ENCODE peak calls at places on chromosomes 3 and 15, in eight cellular contexts. V is BE2C, J is WERI-Rb-1, K is ovary, A is H1, B is HepG2, D is body of pancreas, Z is Panc1. Q is an unnamed sample.

GRCh38 chr3:104273046-104273649 is 1093.6 kb upstream of the ALCAM start:
- DNase-seq in K (no peak), A (no peak), V (peak), J (no peak), Z (peak), D (no peak), B (peak), Q (no peak)

GRCh38 chr15:77029166-77030041 is 34.5 kb downstream of the PSTPIP1 start:
- DNase-seq in V (peak), Z (no peak), D (peak), A (peak), B (no peak), K (no peak), J (no peak), Q (no peak)

GRCh38 chr3:2511356-2511755 is 412.7 kb downstream of the CNTN4 start:
- DNase-seq in A (peak), J (no peak), V (peak), Z (no peak), B (no peak), K (no peak), D (peak), Q (no peak)

GRCh38 chr15:59274126-59274970 is 67.7 kb downstream of the LDHAL6B start:
- DNase-seq in B (no peak), V (no peak), D (no peak), Z (no peak), A (no peak), K (no peak), J (no peak), Q (peak)

GRCh38 chr3:156459434-156459833 is 95.5 kb downstream of the SSR3 start:
- DNase-seq in J (no peak), A (no peak), D (peak), Z (no peak), K (no peak), V (no peak), B (no peak), Q (no peak)

GRCh38 chr3:105580551-105580950 is 213.8 kb downstream of the ALCAM start:
- DNase-seq in B (no peak), V (no peak), D (no peak), K (no peak), Z (no peak), A (no peak), J (no peak), Q (no peak)

GRCh38 chr3:156788846-156789245 is 37.3 kb upstream of the LEKR1 start:
- DNase-seq in Z (no peak), B (no peak), K (no peak), J (no peak), A (no peak), D (no peak), V (no peak), Q (no peak)

GRCh38 chr15:34182942-34183341 is 27.0 kb downstream of the KATNBL1 start:
- DNase-seq in A (no peak), J (no peak), K (no peak), V (no peak), B (no peak), D (peak), Z (no peak), Q (no peak)

GRCh38 chr3:39990532-39990931 is 181.1 kb downstream of the MYRIP start:
- DNase-seq in D (peak), Z (peak), A (peak), B (peak), V (peak), K (no peak), J (peak), Q (peak)

GRCh38 chr3:18758047-18758704 is 333.0 kb upstream of the SATB1 start:
- DNase-seq in Z (peak), K (no peak), V (no peak), A (no peak), J (peak), D (peak), B (peak), Q (peak)

GRCh38 chr3:4865714-4866113 is 113.5 kb upstream of the BHLHE40 start:
- DNase-seq in A (no peak), K (no peak), Z (no peak), B (no peak), J (no peak), D (no peak), V (no peak), Q (no peak)

GRCh38 chr3:36700537-36701248 is 63.7 kb downstream of the DCLK3 start:
- DNase-seq in V (peak), J (peak), D (peak), Z (peak), A (peak), K (peak), B (peak), Q (peak)

GRCh38 chr15:55562601-55563000 is 25.5 kb downstream of the PYGO1 start:
- DNase-seq in K (no peak), A (no peak), J (no peak), D (no peak), Z (no peak), V (no peak), B (no peak), Q (no peak)

GRCh38 chr3:160565442-160566403 is at the start of gene KPNA4:
- DNase-seq in J (peak), B (peak), Z (peak), A (peak), K (peak), D (peak), V (peak), Q (peak)

GRCh38 chr15:31485431-31485830 is 158.8 kb downstream of the KLF13 start:
- DNase-seq in D (no peak), K (no peak), Z (no peak), A (no peak), J (no peak), B (no peak), V (no peak), Q (no peak)

GRCh38 chr3:177596248-177596821 is 399.1 kb upstream of the TBL1XR1 start:
- DNase-seq in J (no peak), V (peak), B (no peak), D (no peak), A (no peak), K (no peak), Z (no peak), Q (no peak)

GRCh38 chr15:69094124-69095030 is 66.1 kb upstream of the GLCE start:
- DNase-seq in J (no peak), D (no peak), V (peak), B (no peak), K (no peak), A (no peak), Z (no peak), Q (no peak)

GRCh38 chr3:64687381-64687780 is 419 bp downstream of the ADAMTS9 start:
- DNase-seq in Z (no peak), B (no peak), V (no peak), A (peak), D (no peak), K (no peak), J (peak), Q (peak)

GRCh38 chr3:193556841-193557240 is 2.1 kb upstream of the ATP13A4 start:
- DNase-seq in K (no peak), B (no peak), D (peak), A (no peak), Z (no peak), V (no peak), J (no peak), Q (no peak)

GRCh38 chr15:25416693-25417092 is 22.1 kb downstream of the UBE3A start:
- DNase-seq in K (no peak), A (no peak), Z (no peak), J (no peak), V (no peak), D (no peak), B (no peak), Q (no peak)

GRCh38 chr3:33113772-33114621 is at the start of gene CRTAP:
- DNase-seq in A (peak), J (peak), D (peak), B (peak), V (peak), K (peak), Z (no peak), Q (peak)

GRCh38 chr15:47673343-47673761 is 44.0 kb upstream of the SEMA6D start:
- DNase-seq in A (no peak), V (no peak), Z (no peak), B (no peak), J (peak), D (no peak), K (no peak), Q (no peak)

GRCh38 chr3:50256978-50257890 is 11.7 kb upstream of the SEMA3B start:
- DNase-seq in Z (no peak), B (no peak), J (peak), V (peak), K (no peak), A (peak), D (peak), Q (no peak)

GRCh38 chr3:140859592-140860336 is 81.9 kb upstream of the SLC25A36 start:
- DNase-seq in K (no peak), J (no peak), V (no peak), B (no peak), Z (no peak), A (no peak), D (no peak), Q (no peak)

GRCh38 chr3:140250945-140251344 is 316.0 kb downstream of the CLSTN2 start:
- DNase-seq in Z (no peak), B (no peak), V (no peak), A (no peak), J (no peak), K (no peak), D (no peak), Q (no peak)

GRCh38 chr3:10558726-10559125 is 53.3 kb upstream of the ATP2B2 start:
- DNase-seq in J (peak), Z (no peak), V (no peak), K (no peak), B (no peak), A (no peak), D (no peak), Q (no peak)

GRCh38 chr3:113250566-113250965 is 39.2 kb downstream of the BOC start:
- DNase-seq in J (no peak), K (no peak), D (no peak), V (no peak), Z (no peak), B (no peak), A (no peak), Q (no peak)

GRCh38 chr3:196989721-196990262 is 21.2 kb upstream of the PIGZ start:
- DNase-seq in A (no peak), Z (no peak), K (peak), D (no peak), J (no peak), V (no peak), B (peak), Q (no peak)

GRCh38 chr3:32614956-32615355 is 44.3 kb upstream of the DYNC1LI1 start:
- DNase-seq in J (no peak), Z (no peak), K (no peak), B (no peak), A (no peak), V (no peak), D (no peak), Q (peak)

GRCh38 chr15:41464889-41465580 is 28.6 kb upstream of the ITPKA start:
- DNase-seq in V (no peak), B (no peak), D (no peak), K (no peak), J (no peak), Z (no peak), A (no peak), Q (no peak)

GRCh38 chr3:24128195-24129005 is 183.3 kb downstream of the NR1D2 start:
- DNase-seq in K (no peak), J (no peak), A (no peak), Z (no peak), D (no peak), V (no peak), B (no peak), Q (no peak)

GRCh38 chr3:141391298-141392017 is 23.2 kb downstream of the ZBTB38 start:
- DNase-seq in Z (no peak), A (no peak), B (no peak), V (no peak), D (no peak), K (no peak), J (no peak), Q (no peak)

GRCh38 chr3:24100694-24101402 is 155.8 kb downstream of the NR1D2 start:
- DNase-seq in J (no peak), D (no peak), A (no peak), K (no peak), B (peak), V (no peak), Z (no peak), Q (no peak)

GRCh38 chr3:130088061-130088460 is 6.4 kb downstream of the ALG1L2 start:
- DNase-seq in D (no peak), K (no peak), V (no peak), Z (no peak), J (no peak), B (no peak), A (no peak), Q (no peak)

GRCh38 chr3:62615258-62615840 is 242.0 kb upstream of the FEZF2 start:
- DNase-seq in B (no peak), Z (no peak), K (no peak), A (no peak), D (no peak), V (no peak), J (no peak), Q (no peak)

GRCh38 chr3:133949438-133949837 is 53.8 kb upstream of the RAB6B start:
- DNase-seq in V (no peak), A (no peak), J (no peak), K (peak), B (no peak), Z (no peak), D (no peak), Q (no peak)

GRCh38 chr3:25040739-25041138 is 387.3 kb upstream of the RARB start:
- DNase-seq in J (no peak), Z (no peak), D (no peak), K (no peak), A (no peak), V (no peak), B (no peak), Q (no peak)

DNA sequence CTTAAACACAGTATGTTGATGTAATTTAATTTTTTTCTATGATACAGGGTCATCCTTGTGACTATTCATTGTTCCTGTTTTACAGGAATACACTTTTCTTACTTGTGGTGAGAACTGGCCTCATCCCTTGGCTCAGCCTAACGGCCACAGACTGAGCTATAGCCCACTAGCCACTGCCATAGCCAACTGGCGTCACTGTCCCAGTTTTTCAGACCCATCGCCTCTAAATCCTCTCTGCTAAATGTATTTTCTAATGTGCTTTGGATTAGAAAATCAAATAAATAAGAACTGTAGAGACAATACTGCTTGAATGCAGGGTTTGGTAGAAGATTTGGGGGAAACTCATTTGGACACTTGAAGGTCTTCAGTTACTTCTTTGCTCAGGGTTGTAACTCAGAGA is 113.1 kb downstream of the TIGIT start:
- DNase-seq in D (no peak), J (no peak), K (no peak), V (no peak), A (no peak), B (no peak), Z (no peak), Q (no peak)
- H3K4me3 ChIP-seq in D (no peak), J (no peak), K (no peak), V (no peak), A (no peak), B (no peak), Z (no peak), Q (no peak)

DNA sequence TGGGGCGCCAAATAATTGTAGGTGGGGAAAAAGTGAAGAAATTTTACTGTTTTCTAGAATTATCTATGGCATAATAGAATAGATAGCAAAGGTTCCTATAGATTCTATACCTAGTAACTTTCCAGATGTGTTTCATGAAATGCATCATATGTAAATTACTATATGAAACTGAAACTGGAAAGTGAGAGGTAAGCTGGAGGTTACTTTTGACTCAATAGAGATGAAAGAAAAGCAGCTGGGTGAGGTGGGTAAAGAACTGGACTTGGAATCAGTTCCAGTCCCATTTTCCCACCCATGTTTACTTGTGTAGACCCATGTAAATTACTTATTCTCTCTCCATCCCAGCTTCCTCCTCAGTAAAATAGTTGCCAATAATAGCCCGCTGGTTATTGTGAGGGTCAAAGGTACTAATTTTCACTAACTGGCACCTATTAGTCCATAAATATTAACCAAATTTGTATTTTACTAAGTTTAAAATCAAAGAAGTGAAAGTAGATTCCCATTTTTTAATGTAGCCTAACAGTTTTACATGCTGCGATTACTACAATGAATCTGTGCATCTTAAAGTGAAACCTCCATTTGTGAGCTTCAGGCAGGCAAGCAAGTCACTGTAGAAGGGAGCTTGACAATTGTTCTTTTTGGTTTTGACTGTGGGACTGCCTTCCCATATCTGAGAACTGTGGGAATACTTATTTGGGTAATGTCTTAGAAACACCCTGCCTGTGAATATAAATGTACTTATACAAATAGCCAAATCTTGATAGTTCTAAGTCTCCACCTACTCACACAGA is 312.1 kb downstream of the SLC9A9 start:
- DNase-seq in V (no peak), A (no peak), K (no peak), J (no peak), D (no peak), B (no peak), Z (no peak), Q (no peak)
- H3K4me3 ChIP-seq in V (no peak), A (no peak), K (no peak), J (no peak), D (no peak), B (no peak), Z (no peak), Q (no peak)

GRCh38 chr3:16265455-16265786 is 409 bp downstream of the OXNAD1 start:
- DNase-seq in K (no peak), D (no peak), A (no peak), V (no peak), Z (no peak), J (no peak), B (no peak), Q (no peak)
- H3K4me3 ChIP-seq in K (peak), D (peak), A (peak), V (peak), Z (peak), J (peak), B (peak), Q (peak)

DNA sequence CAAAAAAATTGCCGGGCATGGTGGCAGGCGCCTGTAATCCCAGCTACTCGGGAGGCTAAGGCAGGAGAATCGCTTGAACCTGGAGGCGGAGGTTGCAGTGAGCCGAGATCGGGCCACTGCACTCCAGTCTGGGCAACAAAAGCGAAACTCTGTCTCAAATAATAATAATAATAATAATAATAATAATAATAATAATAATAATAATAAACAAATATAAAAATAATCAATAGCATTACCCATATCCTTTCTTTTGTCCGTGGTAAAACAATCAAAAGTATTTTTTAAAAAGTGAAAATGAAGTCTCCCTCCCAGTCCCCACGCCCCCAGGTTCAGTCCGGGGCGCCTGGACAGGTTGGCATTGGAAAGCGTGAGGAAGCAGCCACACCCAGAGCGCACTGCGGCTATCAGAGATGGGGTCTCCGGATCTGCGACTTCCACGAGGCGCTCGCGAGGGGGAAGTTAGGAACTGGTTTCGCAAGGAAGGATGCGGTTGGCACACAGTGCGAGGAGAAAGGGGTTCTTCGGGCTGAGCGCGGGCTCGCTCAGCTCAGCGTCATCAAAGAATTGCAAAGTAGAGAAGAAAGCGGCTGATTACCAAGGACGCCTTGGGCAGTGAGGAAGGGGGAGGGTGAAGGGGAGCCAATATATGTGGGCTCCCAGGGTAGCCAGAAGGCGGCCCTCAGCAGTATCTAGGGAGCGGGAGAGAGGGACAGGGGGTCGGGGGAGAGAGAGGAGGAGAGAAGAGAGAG is 69.5 kb upstream of the EPHB3 start:
- DNase-seq in A (no peak), V (no peak), Z (no peak), J (no peak), K (peak), B (no peak), D (peak), Q (no peak)
- H3K4me3 ChIP-seq in A (peak), V (no peak), Z (peak), J (no peak), K (no peak), B (no peak), D (no peak), Q (no peak)

DNA sequence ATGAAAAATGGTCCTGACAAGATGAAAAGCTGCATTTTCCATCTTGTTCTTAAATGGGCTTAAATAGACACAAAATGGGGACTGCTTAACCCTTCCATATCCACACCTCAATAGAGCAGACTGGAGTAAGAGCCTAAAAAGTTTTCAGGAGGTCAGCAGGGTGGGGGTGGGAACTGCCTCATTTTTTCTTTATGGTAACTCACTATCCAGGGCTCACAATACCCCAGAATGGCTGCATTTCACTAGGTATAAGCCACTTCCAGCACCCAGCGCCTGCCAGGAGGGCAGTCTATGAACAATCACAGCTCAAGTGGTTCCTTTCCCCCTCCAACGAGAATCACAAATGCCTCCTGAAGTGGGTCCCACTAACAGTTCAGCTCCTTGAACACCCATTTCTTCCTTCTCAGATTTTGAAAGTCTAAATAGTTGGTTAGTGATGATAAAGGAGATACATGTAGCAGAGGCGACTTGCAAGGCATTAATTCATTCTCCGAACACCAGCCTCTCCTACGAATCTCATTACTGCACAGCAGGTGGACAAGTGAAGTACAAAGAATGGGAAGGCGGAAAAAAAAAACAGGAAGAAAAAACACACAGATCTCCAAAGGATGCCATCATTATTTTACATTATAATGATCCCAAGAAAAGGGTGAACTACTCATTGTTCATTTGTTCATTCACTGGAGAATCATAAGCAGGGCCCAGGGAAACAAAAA is 276.7 kb downstream of the MAGI1 start:
- DNase-seq in K (no peak), V (no peak), D (no peak), B (no peak), Z (no peak), A (no peak), J (no peak), Q (no peak)
- H3K4me3 ChIP-seq in K (no peak), V (no peak), D (no peak), B (no peak), Z (no peak), A (peak), J (no peak), Q (no peak)

GRCh38 chr3:183698760-183699159 is 1.2 kb downstream of the YEATS2 start:
- DNase-seq in B (no peak), Z (no peak), A (no peak), K (no peak), D (no peak), J (no peak), V (no peak), Q (no peak)
- H3K4me3 ChIP-seq in B (peak), Z (peak), A (peak), K (peak), D (peak), J (peak), V (peak), Q (peak)